ENCODE peak calls at places on chromosomes 3 and 15, in four cellular contexts. G is A549, Z is H1, R is GM12892. W is an unnamed sample.

GRCh38 chr15:62275818-62276217 is 110.7 kb upstream of the C2CD4B start:
- DNase-seq in G (peak; percentile 42), Z (no peak), R (no peak), W (no peak)

GRCh38 chr3:143970773-143971366 is 753 bp upstream of the DIPK2A start:
- DNase-seq in G (no peak), Z (peak; percentile 77), R (peak; percentile 25), W (no peak)

GRCh38 chr3:111605016-111605415 is 9.9 kb upstream of the ZBED2 start:
- DNase-seq in G (no peak), Z (no peak), R (no peak), W (no peak)

GRCh38 chr3:149371001-149371722 is 6.3 kb downstream of the TM4SF1 start:
- DNase-seq in G (peak; percentile 74), Z (no peak), R (no peak), W (peak; percentile 62)

GRCh38 chr3:167253037-167253436 is 127.1 kb downstream of the ZBBX start:
- DNase-seq in G (no peak), Z (no peak), R (no peak), W (no peak)

GRCh38 chr15:26929588-26929987 is 41.4 kb upstream of the GABRG3 start:
- DNase-seq in G (no peak), Z (peak; percentile 39), R (no peak), W (no peak)

GRCh38 chr15:23532019-23532418 is 33.5 kb upstream of the MKRN3 start:
- DNase-seq in G (peak; percentile 83), Z (no peak), R (no peak), W (no peak)

GRCh38 chr3:55191911-55192787 is 264.3 kb upstream of the LRTM1 start:
- DNase-seq in G (peak; percentile 16), Z (no peak), R (no peak), W (no peak)

GRCh38 chr15:41934843-41935242 is 37.5 kb downstream of the EHD4 start:
- DNase-seq in G (no peak), Z (peak; percentile 63), R (no peak), W (no peak)

GRCh38 chr15:31308185-31308639 is 18.4 kb upstream of the KLF13 start:
- DNase-seq in G (no peak), Z (peak; percentile 58), R (peak; percentile 69), W (no peak)

GRCh38 chr15:31469801-31470545 is 143.3 kb downstream of the KLF13 start:
- DNase-seq in G (no peak), Z (peak; percentile 13), R (no peak), W (no peak)

GRCh38 chr3:161644871-161645636 is 148.4 kb downstream of the OTOL1 start:
- DNase-seq in G (peak; percentile 31), Z (no peak), R (no peak), W (peak; percentile 14)

GRCh38 chr3:73422556-73422955 is 202.2 kb downstream of the PDZRN3 start:
- DNase-seq in G (no peak), Z (no peak), R (no peak), W (no peak)

GRCh38 chr3:67377299-67377698 is 277.1 kb downstream of the SUCLG2 start:
- DNase-seq in G (no peak), Z (no peak), R (no peak), W (no peak)

GRCh38 chr15:78431955-78432354 is 6.1 kb upstream of the IREB2 start:
- DNase-seq in G (no peak), Z (no peak), R (no peak), W (no peak)

GRCh38 chr3:81876826-81877225 is 115.4 kb upstream of the GBE1 start:
- DNase-seq in G (no peak), Z (no peak), R (no peak), W (no peak)

GRCh38 chr3:136937886-136938285 is 19.9 kb upstream of the IL20RB start:
- DNase-seq in G (no peak), Z (no peak), R (no peak), W (no peak)

GRCh38 chr3:155890671-155891190 is 20.3 kb downstream of the GMPS start:
- DNase-seq in G (peak; percentile 23), Z (no peak), R (no peak), W (no peak)

GRCh38 chr3:30751610-30752299 is 142.7 kb downstream of the GADL1 start:
- DNase-seq in G (peak; percentile 36), Z (peak; percentile 63), R (no peak), W (no peak)

GRCh38 chr3:158109804-158110657 is at the start of gene RSRC1:
- DNase-seq in G (peak; percentile 93), Z (peak; percentile 89), R (no peak), W (peak; percentile 83)
- TF ChIP-seq POLR2A in G (peak; percentile 81), Z (peak; percentile 41), R (peak; percentile 86), W (no peak)

GRCh38 chr15:90145761-90146160 is 43.5 kb upstream of the IDH2 start:
- DNase-seq in G (no peak), Z (no peak), R (no peak), W (no peak)

GRCh38 chr15:90142216-90143175 is 40.2 kb upstream of the IDH2 start:
- DNase-seq in G (no peak), Z (no peak), R (no peak), W (no peak)

GRCh38 chr15:90141646-90142045 is 39.4 kb upstream of the IDH2 start:
- DNase-seq in G (no peak), Z (no peak), R (no peak), W (no peak)

GRCh38 chr15:90145259-90145658 is 43.0 kb upstream of the IDH2 start:
- DNase-seq in G (no peak), Z (no peak), R (no peak), W (no peak)

DNA sequence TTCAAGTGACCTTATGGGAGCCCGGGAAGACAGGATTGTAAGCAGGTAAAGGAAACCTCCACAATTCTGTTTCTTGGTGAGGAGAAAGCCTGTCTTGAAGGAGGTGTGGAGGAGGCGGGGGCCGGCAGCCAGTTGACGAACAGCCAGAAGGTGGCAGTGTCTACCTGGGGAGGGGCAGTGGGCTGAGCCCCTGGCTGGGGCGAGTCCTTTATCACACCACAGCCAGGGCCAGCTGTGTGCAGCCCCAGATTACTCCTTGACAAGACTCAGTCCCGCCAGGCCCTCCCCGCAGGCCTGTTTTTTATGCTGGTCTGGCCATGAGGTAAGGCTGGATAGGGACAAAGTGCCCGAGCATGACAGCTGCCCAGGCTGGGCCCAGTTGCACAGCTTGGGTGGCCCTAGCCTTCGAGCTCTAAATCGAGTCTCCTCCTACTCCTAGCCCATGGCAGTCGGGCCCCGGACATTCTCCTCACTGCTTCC is 40.9 kb upstream of the IDH2 start:
- DNase-seq in G (peak; percentile 88), Z (peak; percentile 91), R (peak; percentile 59), W (peak; percentile 79)
- TF ChIP-seq POLR2A in G (no peak), Z (no peak), R (no peak), W (no peak)

DNA sequence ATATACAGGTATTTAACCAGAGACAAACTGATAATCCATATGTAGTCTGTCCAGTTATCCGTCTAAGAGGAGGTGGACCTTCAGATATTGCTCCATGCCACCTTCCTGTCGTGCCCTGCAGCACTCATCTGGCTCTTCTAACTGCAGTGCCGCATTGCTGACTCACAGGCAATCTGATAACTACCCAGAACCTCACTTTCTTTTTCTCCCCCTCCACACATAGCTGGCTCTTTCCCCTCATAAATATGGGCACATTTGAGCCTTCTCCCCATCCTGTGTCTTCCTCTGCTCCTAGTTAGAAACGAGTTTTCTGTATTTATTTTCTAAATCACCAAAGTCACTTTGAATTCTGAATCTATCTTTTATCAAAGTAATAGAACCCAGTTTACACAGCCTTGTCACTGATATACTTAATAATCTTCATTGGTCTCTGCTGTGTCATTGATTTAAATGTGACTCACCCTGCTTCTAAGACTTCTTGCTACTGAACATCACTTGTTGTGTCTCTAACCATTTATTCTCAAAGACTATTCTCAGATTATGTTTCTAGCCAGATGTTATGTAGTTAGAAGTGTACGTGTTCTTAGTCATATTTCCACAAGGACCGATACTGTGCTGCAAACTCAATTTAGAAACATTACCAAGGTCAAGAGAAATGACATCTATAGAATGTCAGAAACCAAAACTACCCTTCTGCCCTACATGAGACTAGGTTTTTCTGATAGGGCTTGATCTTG is 17.4 kb upstream of the KCNMB2 start:
- DNase-seq in G (no peak), Z (no peak), R (no peak), W (no peak)
- TF ChIP-seq POLR2A in G (no peak), Z (no peak), R (peak; percentile 90), W (no peak)

GRCh38 chr3:184335661-184336483 is 1.5 kb upstream of the FAM131A start:
- DNase-seq in G (peak; percentile 82), Z (peak; percentile 99), R (peak; percentile 87), W (peak; percentile 86)
- TF ChIP-seq POLR2A in G (peak; percentile 24), Z (no peak), R (peak; percentile 82), W (peak; percentile 89)

W was measured in prostate gland.